ENCODE peak calls at places on chromosomes 5 and 9, in eight cellular contexts. K is substantia nigra; X is head of caudate nucleus; F is aorta; L is HEK293T; V is A172; W is effector memory CD4-positive, alpha-beta T cell; A is lung. C is an unnamed sample.

GRCh38 chr5:23158179-23158578 is 305.0 kb upstream of the CDH12 start:
- DNase-seq in K (no peak), X (no peak), F (no peak), L (no peak), V (no peak), W (no peak), A (no peak), C (no peak)

GRCh38 chr5:78538240-78538850 is 110.2 kb downstream of the LHFPL2 start:
- DNase-seq in K (no peak), X (no peak), F (no peak), L (no peak), V (no peak), W (no peak), A (no peak), C (no peak)

GRCh38 chr5:58891072-58891970 is 308.4 kb downstream of the RAB3C start:
- DNase-seq in K (no peak), X (peak), F (peak), L (peak), V (peak), W (peak), A (peak), C (peak)

GRCh38 chr5:15717002-15717401 is 217.0 kb downstream of the FBXL7 start:
- DNase-seq in K (no peak), X (no peak), F (no peak), L (no peak), V (no peak), W (no peak), A (no peak), C (no peak)

GRCh38 chr5:74243634-74244033 is 396.9 kb downstream of the ENC1 start:
- DNase-seq in K (no peak), X (no peak), F (no peak), L (no peak), V (no peak), W (no peak), A (no peak), C (no peak)

GRCh38 chr5:176560364-176560763 is 11.2 kb downstream of the CDHR2 start:
- DNase-seq in K (no peak), X (no peak), F (no peak), L (no peak), V (no peak), W (no peak), A (no peak), C (no peak)

GRCh38 chr5:37771731-37772130 is 68.1 kb downstream of the GDNF start:
- DNase-seq in K (no peak), X (no peak), F (no peak), L (no peak), V (peak), W (no peak), A (no peak), C (no peak)

GRCh38 chr5:59709833-59710232 is 183.7 kb downstream of the PDE4D start:
- DNase-seq in K (no peak), X (no peak), F (no peak), L (no peak), V (peak), W (no peak), A (no peak), C (peak)

GRCh38 chr5:135878156-135878620 is 17.5 kb downstream of the IL9 start:
- DNase-seq in K (no peak), X (no peak), F (no peak), L (no peak), V (no peak), W (no peak), A (no peak), C (no peak)

GRCh38 chr9:128419061-128419925 is 1.4 kb upstream of the CERCAM start:
- DNase-seq in K (no peak), X (no peak), F (no peak), L (peak), V (no peak), W (no peak), A (no peak), C (no peak)

GRCh38 chr5:94632024-94632423 is 13.6 kb downstream of the SLF1 start:
- DNase-seq in K (no peak), X (no peak), F (no peak), L (no peak), V (no peak), W (no peak), A (no peak), C (no peak)

GRCh38 chr5:151496041-151496484 is 48.7 kb downstream of the SLC36A1 start:
- DNase-seq in K (no peak), X (no peak), F (no peak), L (no peak), V (no peak), W (no peak), A (no peak), C (no peak)

GRCh38 chr5:167730121-167730520 is 561.3 kb upstream of the WWC1 start:
- DNase-seq in K (no peak), X (no peak), F (no peak), L (no peak), V (peak), W (no peak), A (no peak), C (no peak)

GRCh38 chr5:166758151-166758550 is 1533.3 kb upstream of the WWC1 start:
- DNase-seq in K (no peak), X (no peak), F (no peak), L (no peak), V (no peak), W (no peak), A (no peak), C (no peak)

GRCh38 chr9:114501786-114502682 is 3.2 kb downstream of the WHRN start:
- DNase-seq in K (peak), X (peak), F (no peak), L (peak), V (peak), W (no peak), A (no peak), C (no peak)

GRCh38 chr9:122346478-122347347 is 24.1 kb upstream of the PTGS1 start:
- DNase-seq in K (no peak), X (no peak), F (peak), L (no peak), V (no peak), W (no peak), A (peak), C (no peak)

GRCh38 chr5:52864376-52864775 is 76.7 kb downstream of the ITGA1 start:
- DNase-seq in K (no peak), X (no peak), F (no peak), L (no peak), V (peak), W (no peak), A (no peak), C (no peak)

GRCh38 chr9:117365438-117365837 is 49.4 kb downstream of the ASTN2 start:
- DNase-seq in K (no peak), X (no peak), F (no peak), L (no peak), V (no peak), W (no peak), A (no peak), C (no peak)

GRCh38 chr5:9716838-9717281 is 86.7 kb upstream of the TAS2R1 start:
- DNase-seq in K (no peak), X (no peak), F (no peak), L (no peak), V (peak), W (no peak), A (no peak), C (no peak)

C was measured in mucosa of gallbladder.